ENCODE peak calls at places on chromosome 1, in seven cellular contexts. C, N, A, P, K, I and T are unnamed samples.

GRCh38 chr1:65255088-65256050 is 54.0 kb upstream of the DNAJC6 start:
- DNase-seq in P (no peak), N (no peak), K (no peak), I (no peak), A (peak; percentile 16), C (no peak), T (no peak)

GRCh38 chr1:26154750-26155149 is 4.1 kb upstream of the FAM110D start:
- DNase-seq in P (no peak), C (no peak), A (no peak), N (no peak), K (no peak), I (no peak), T (no peak)

GRCh38 chr1:224380003-224380402 is 23.3 kb downstream of the CNIH4 start:
- DNase-seq in A (peak; percentile 36), C (no peak), I (no peak), N (no peak), K (no peak), P (peak; percentile 60), T (no peak)

GRCh38 chr1:43706598-43707190 is 642 bp upstream of the ST3GAL3 start:
- DNase-seq in C (peak; percentile 39), I (no peak), N (no peak), A (peak; percentile 30), K (no peak), P (peak; percentile 37), T (peak; percentile 57)

GRCh38 chr1:223403184-223403815 is 10.1 kb downstream of the CCDC185 start:
- DNase-seq in N (no peak), K (no peak), A (peak; percentile 49), C (no peak), I (no peak), P (no peak), T (no peak)

GRCh38 chr1:21287905-21288514 is 2.3 kb downstream of the ECE1 start:
- DNase-seq in C (no peak), I (no peak), K (no peak), A (no peak), P (no peak), N (no peak), T (no peak)

GRCh38 chr1:12600880-12601633 is 17.0 kb downstream of the DHRS3 start:
- DNase-seq in P (peak; percentile 35), K (peak; percentile 60), N (no peak), C (peak; percentile 78), I (peak; percentile 43), A (no peak), T (peak; percentile 79)

GRCh38 chr1:18922319-18922726 is 20.0 kb upstream of the ALDH4A1 start:
- DNase-seq in A (peak; percentile 91), K (peak; percentile 90), P (no peak), C (peak; percentile 55), N (peak; percentile 97), I (peak; percentile 60), T (peak; percentile 41)

GRCh38 chr1:157438236-157439012 is 113.9 kb downstream of the FCRL5 start:
- DNase-seq in P (no peak), A (peak; percentile 1), I (no peak), K (no peak), N (no peak), C (no peak), T (peak; percentile 36)

GRCh38 chr1:203475012-203475981 is at the start of gene PRELP:
- DNase-seq in A (peak; percentile 18), K (peak; percentile 70), I (peak; percentile 54), N (peak; percentile 94), P (no peak), C (peak; percentile 47), T (peak; percentile 52)

GRCh38 chr1:82503805-82504204 is 703.1 kb downstream of the ADGRL2 start:
- DNase-seq in C (no peak), P (no peak), N (no peak), I (no peak), A (no peak), K (no peak), T (peak; percentile 48)

GRCh38 chr1:53485478-53486394 is 26.5 kb downstream of the DMRTB1 start:
- DNase-seq in I (peak; percentile 43), A (peak; percentile 64), K (peak; percentile 87), C (peak; percentile 77), N (peak; percentile 85), P (peak; percentile 66), T (peak; percentile 91)

GRCh38 chr1:2100775-2101108 is 50.5 kb downstream of the PRKCZ start:
- DNase-seq in A (no peak), N (no peak), K (no peak), P (no peak), C (no peak), I (no peak), T (no peak)

DNA sequence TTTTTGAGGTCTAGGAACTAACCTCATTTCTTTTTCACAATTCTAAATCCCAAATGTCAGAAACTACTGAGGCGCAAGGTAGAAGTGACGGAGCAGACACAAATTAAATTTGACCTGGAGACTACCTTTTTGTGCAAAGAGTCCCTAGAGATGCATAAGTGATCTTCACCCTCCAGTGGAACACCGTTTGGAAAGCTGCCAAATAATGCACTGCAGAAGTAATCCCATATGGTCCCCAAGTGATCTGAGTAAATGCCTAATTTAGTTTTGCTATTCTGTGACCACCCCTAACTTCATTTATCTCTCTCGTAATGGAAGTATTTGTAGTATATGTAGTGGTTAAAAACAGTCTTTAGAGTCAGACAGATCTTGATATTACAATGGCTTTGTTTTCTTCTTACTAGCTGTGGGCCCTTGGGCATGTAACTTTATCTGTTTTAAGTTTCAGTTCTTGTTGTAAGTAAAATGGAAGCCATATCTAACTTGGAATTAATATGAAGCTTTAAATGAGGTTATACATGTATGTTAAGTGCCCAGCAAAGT is 70.4 kb upstream of the IPO9 start:
- DNase-seq in K (no peak), P (no peak), A (no peak), C (no peak), N (no peak), I (no peak), T (no peak)
- H3K4me1 ChIP-seq in K (peaks cover 2% of the 10 kb centered on the region), P (no peaks in the 10 kb centered on the region), A (peaks cover 49% of the 10 kb centered on the region), C (peaks cover 1% of the 10 kb centered on the region), N (peaks cover 15% of the 10 kb centered on the region), I (no peaks in the 10 kb centered on the region), T (peaks cover 64% of the 10 kb centered on the region)

GRCh38 chr1:90023691-90024090 is 28.8 kb downstream of the ZNF326 start:
- DNase-seq in I (no peak), K (no peak), P (no peak), C (no peak), N (no peak), A (no peak), T (no peak)
- H3K36me3 ChIP-seq in I (no peaks in the 10 kb centered on the region), K (no peaks in the 10 kb centered on the region), P (peaks cover 5% of the 10 kb centered on the region), C (no peaks in the 10 kb centered on the region), N (peaks cover 28% of the 10 kb centered on the region), A (peaks cover 8% of the 10 kb centered on the region), T (peaks cover 72% of the 10 kb centered on the region)

DNA sequence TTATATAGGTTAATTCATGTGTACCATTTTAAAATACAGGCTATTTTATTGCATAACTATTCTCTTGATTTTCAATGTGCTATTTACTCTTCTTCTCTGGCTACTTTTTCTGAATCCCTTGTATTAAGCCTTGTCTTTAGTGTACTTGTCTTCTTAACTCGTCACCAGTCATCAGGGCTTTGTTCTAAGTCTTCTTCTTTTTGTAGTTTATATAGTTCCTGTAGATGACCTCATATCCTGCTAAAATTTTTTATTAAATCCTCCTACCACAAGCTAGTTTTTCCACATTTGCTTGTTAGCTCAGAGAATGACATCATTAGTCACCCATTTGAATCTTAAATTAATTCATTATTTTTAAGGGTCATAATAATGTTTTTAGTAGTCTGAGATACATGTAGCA is 1281.9 kb downstream of the KCNT2 start:
- DNase-seq in A (no peak), I (no peak), P (no peak), C (no peak), K (no peak), N (no peak), T (no peak)
- H3K4me3 ChIP-seq in A (no peak overlapping the region), I (no peak overlapping the region), P (no peak overlapping the region), C (no peak overlapping the region), K (no peak overlapping the region), N (no peak overlapping the region), T (no peak overlapping the region)

DNA sequence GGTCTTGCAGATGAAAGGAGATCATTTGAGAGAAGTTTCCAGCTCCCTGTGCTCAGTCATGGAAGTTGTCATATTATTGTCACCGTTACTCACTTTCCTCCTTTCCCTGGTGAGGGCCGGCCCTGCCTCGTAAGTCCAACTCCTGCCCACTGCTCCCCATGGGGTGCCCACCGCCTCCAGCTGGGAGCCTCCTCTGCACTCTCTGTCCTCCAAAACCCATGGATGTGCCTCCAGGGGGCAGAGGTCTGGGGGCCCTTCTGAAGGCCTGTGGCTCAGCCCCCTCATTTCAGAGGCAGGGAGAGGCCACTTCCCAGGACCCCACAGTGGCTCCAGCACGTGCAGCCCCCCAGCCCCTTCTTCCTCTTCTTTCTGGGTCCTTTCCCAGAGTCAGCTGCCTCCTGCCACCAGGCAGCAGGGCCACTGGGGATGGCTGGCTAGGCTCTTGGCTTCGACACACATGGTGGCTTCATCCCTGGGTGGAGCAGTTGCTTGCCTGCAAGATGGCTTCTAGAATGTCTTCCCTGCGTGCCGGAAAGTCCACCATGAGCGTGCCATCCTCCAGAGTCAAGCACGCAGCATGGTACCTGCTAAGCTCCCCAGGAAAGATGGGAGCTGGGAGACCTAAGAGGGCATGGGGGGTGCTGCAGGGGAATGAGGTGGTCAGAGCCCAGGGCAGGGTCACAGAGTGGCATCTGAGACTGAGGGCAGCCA is 98.0 kb upstream of the RUNX3 start:
- DNase-seq in P (no peak), K (no peak), N (no peak), I (no peak), A (no peak), C (no peak), T (no peak)
- H3K4me1 ChIP-seq in P (peaks cover 90% of the 10 kb centered on the region), K (no peaks in the 10 kb centered on the region), N (peaks cover 17% of the 10 kb centered on the region), I (no peaks in the 10 kb centered on the region), A (no peaks in the 10 kb centered on the region), C (peaks cover 4% of the 10 kb centered on the region), T (no peaks in the 10 kb centered on the region)

DNA sequence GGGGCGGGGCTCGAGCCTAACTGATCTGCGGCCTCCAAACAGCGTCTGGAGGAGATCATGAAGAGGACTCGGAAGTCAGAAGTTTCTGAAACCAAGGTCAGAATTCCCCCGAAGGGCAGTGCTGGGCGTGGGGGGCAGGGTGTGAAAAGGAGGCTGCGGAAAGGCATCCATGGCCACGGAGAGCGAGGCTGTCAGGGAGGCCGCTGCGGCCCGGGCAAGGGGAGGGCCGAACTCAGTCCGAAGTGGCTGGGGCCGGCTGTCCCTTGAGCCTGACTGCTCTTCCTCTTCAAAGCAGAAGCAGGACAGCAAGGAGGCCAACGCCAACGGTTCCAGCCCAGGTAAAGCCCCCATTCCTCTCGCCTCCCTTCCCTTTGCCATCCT is 23.2 kb downstream of the MAP7D1 start:
- DNase-seq in N (no peak), I (no peak), A (no peak), C (no peak), K (no peak), P (no peak), T (no peak)
- H3K36me3 ChIP-seq in N (peaks cover 45% of the 10 kb centered on the region), I (no peaks in the 10 kb centered on the region), A (peaks cover 45% of the 10 kb centered on the region), C (no peaks in the 10 kb centered on the region), K (no peaks in the 10 kb centered on the region), P (peaks cover 45% of the 10 kb centered on the region), T (peaks cover 46% of the 10 kb centered on the region)